ENCODE peak calls at places on chromosomes 12 and 14, in eight cellular contexts. C is GM12891, V is Panc1, T is stomach, B is breast epithelium, M is H1, N is HL-60, Q is spleen. E is an unnamed sample.

GRCh38 chr14:104473244-104473565 is 106.4 kb upstream of the C14orf180 start:
- DNase-seq in C (no peak), V (no peak), T (no peak), B (no peak), M (peak), N (no peak), Q (no peak), E (no peak)

GRCh38 chr14:67187826-67188225 is 1.4 kb upstream of the GARIN2 start:
- DNase-seq in C (no peak), V (peak), T (peak), B (no peak), M (no peak), N (no peak), Q (no peak), E (no peak)

GRCh38 chr14:51448831-51449665 is 202.7 kb upstream of the FRMD6 start:
- DNase-seq in C (no peak), V (no peak), T (no peak), B (no peak), M (no peak), N (no peak), Q (no peak), E (no peak)

GRCh38 chr14:70907172-70907995 is at the start of gene PCNX1:
- DNase-seq in C (peak), V (no peak), T (peak), B (peak), M (peak), N (peak), Q (peak), E (peak)

GRCh38 chr14:54257424-54257823 is 139.4 kb upstream of the CDKN3 start:
- DNase-seq in C (no peak), V (no peak), T (no peak), B (no peak), M (no peak), N (no peak), Q (no peak), E (no peak)

GRCh38 chr14:103074699-103075341 is 9.2 kb upstream of the LBHD2 start:
- DNase-seq in C (no peak), V (no peak), T (peak), B (no peak), M (no peak), N (no peak), Q (peak), E (no peak)

GRCh38 chr12:3139760-3140159 is 62.6 kb downstream of the TSPAN9 start:
- DNase-seq in C (no peak), V (no peak), T (no peak), B (no peak), M (no peak), N (no peak), Q (no peak), E (no peak)

GRCh38 chr12:127660961-127661360 is 606.0 kb upstream of the TMEM132C start:
- DNase-seq in C (no peak), V (no peak), T (no peak), B (no peak), M (no peak), N (no peak), Q (no peak), E (no peak)

GRCh38 chr12:106323537-106323936 is 21.0 kb downstream of the TCP11L2 start:
- DNase-seq in C (no peak), V (no peak), T (no peak), B (no peak), M (no peak), N (no peak), Q (no peak), E (no peak)
- TF ChIP-seq POLR2AphosphoS5 in C (no peak), V (no peak), T (no peak), B (no peak), M (no peak), N (no peak), Q (no peak), E (no peak)

DNA sequence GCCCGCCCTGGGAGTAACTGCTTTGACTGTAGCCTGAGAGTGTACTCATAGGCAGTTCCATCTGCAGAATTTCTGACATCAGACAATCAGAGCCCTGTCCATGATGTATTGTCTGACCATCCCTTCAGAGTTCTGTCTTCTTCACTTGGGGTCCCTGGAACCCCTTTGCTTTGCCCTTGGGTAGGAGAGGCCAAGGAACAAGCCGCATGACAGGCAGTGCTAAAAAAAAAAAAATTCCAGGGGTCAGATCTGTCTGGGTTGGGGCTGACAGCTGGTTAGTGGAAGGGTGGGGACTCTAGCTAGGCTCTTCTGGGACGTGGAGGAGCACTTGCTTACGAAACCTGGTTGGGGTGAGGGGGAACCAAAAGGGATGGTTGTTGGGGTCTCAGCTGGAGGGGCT is 131.8 kb downstream of the C12orf75 start:
- DNase-seq in C (no peak), V (no peak), T (no peak), B (no peak), M (no peak), N (no peak), Q (no peak), E (no peak)
- TF ChIP-seq POLR2AphosphoS5 in C (no peak), V (no peak), T (no peak), B (no peak), M (no peak), N (no peak), Q (no peak), E (no peak)

GRCh38 chr14:50229646-50230045 is 1.7 kb downstream of the SOS2 start:
- DNase-seq in C (no peak), V (no peak), T (no peak), B (no peak), M (no peak), N (no peak), Q (no peak), E (no peak)

GRCh38 chr14:50233335-50234250 is 2.2 kb upstream of the SOS2 start:
- DNase-seq in C (no peak), V (no peak), T (no peak), B (no peak), M (no peak), N (no peak), Q (no peak), E (no peak)

GRCh38 chr14:50230601-50231474 is 540 bp downstream of the SOS2 start:
- DNase-seq in C (peak), V (peak), T (peak), B (peak), M (no peak), N (peak), Q (peak), E (peak)

GRCh38 chr14:50232276-50232642 is 881 bp upstream of the SOS2 start:
- DNase-seq in C (no peak), V (no peak), T (no peak), B (no peak), M (no peak), N (no peak), Q (no peak), E (no peak)

DNA sequence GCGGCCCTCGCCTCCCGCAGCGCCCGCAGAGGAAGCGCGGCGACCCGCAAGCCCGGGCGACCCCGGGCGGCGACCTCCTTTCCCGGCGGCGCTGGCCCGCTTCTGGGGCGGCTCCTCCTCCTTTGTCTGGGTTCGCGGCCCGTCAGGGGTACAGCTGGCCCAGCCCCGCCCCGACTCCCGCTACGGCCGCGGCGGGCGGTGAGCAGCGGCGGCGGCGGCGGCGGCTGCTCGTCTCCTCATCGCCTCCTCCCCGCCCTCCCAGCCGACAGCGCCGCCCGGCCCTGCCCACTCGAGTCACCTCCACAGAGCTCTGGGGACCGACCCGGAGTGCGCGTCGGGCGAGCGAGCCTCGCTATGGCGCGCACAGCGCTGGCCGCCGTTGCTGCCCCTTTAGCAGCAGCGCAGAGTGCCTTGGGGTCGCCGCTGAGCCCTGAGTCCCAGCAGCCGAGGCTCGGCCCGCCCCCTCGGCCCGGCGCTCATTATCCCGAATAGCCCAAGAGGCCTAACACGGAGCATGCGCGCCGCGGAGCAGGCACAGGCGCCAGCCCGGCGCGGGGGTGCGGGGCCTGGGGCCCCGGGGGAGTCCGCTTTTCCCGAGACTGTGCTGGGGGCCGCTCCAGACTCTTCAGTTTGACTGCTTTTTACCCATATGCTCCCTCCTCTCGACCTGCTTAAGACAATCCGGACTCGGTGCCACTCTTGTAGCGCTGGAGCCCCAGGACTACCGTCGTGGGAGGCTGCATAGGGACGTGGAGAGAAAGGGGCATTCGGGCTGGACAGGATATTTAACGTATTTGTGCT is at the start of gene SOS2:
- DNase-seq in C (peak), V (peak), T (peak), B (peak), M (peak), N (peak), Q (peak), E (peak)
- TF ChIP-seq POLR2AphosphoS5 in C (peak), V (peak), T (peak), B (peak), M (peak), N (peak), Q (peak), E (peak)

GRCh38 chr14:57960946-57961792 is 95.3 kb upstream of the SLC35F4 start:
- DNase-seq in C (no peak), V (no peak), T (no peak), B (no peak), M (no peak), N (no peak), Q (no peak), E (no peak)

GRCh38 chr14:57961793-57962075 is 95.8 kb upstream of the SLC35F4 start:
- DNase-seq in C (no peak), V (no peak), T (no peak), B (no peak), M (no peak), N (no peak), Q (no peak), E (no peak)

GRCh38 chr14:57962293-57962996 is 96.6 kb upstream of the SLC35F4 start:
- DNase-seq in C (no peak), V (no peak), T (no peak), B (no peak), M (peak), N (no peak), Q (no peak), E (no peak)

GRCh38 chr14:57957441-57957840 is 91.5 kb upstream of the SLC35F4 start:
- DNase-seq in C (no peak), V (no peak), T (no peak), B (no peak), M (no peak), N (no peak), Q (no peak), E (no peak)

GRCh38 chr14:57963071-57963470 is 97.2 kb upstream of the SLC35F4 start:
- DNase-seq in C (no peak), V (no peak), T (no peak), B (no peak), M (no peak), N (no peak), Q (no peak), E (no peak)
- TF ChIP-seq POLR2AphosphoS5 in C (no peak), V (no peak), T (no peak), B (no peak), M (no peak), N (no peak), Q (no peak), E (no peak)

GRCh38 chr14:90999299-90999698 is 61.1 kb downstream of the RPS6KA5 start:
- DNase-seq in C (no peak), V (no peak), T (no peak), B (no peak), M (no peak), N (no peak), Q (no peak), E (no peak)
- TF ChIP-seq POLR2AphosphoS5 in C (no peak), V (no peak), T (no peak), B (no peak), M (no peak), N (no peak), Q (no peak), E (no peak)

DNA sequence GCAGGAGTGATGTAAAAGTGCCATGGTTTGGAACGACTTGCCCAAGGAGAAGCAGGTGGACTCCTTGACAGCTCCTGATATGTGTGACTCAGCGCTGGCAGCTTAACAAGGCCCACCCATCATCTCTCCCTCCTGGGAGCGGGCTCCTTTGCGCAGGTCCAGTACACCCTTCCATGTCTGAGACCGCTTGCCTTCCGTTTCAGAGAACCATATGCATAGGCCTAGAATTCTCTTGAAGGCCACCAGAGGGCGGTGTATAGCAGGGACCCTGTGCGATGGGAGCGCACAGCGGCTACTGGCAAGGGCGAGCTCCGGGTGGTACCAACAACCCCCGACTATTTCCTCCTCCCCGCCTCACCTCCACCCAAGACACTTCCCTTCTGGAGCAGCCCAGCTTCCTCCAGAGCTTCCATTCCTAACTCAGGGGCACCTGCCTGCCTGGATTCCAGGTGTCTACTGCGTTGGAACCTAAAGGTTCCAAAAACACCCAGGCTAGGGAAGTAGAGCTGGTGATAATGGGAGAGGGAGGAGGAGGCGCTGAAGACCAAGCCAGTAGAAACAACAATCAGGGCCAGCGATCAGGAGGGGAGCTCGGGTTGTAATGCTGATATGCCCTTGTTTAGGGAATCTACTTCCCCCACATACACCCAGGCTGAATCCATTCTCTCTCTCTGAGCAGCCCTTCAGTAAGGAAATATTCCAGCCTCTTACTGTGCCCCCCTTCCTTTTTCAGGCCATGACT is 6.2 kb downstream of the DHH start:
- DNase-seq in C (no peak), V (peak), T (peak), B (no peak), M (no peak), N (peak), Q (peak), E (peak)
- TF ChIP-seq POLR2AphosphoS5 in C (no peak), V (no peak), T (no peak), B (no peak), M (no peak), N (no peak), Q (peak), E (no peak)

DNA sequence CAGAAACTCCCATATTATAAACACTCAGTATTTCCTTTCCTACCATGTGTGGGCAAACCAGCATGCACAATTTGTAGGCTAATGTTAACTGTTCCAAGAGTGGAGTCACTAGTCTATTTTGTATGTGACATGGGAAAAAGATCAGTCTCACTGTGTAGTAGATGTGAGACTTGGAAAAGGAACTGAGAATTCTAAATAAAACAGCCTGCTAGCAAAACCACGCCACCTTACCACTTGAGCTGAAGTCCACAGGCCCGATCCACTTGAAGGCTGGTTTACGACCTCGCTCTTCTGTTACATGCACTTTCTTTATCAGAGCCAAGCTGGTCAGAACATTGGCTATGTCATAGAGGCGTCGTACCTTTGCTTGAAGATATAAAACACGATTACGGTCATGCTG is 22.5 kb downstream of the E2F7 start:
- DNase-seq in C (no peak), V (no peak), T (no peak), B (no peak), M (no peak), N (no peak), Q (no peak), E (no peak)
- TF ChIP-seq POLR2AphosphoS5 in C (no peak), V (no peak), T (no peak), B (no peak), M (no peak), N (no peak), Q (no peak), E (no peak)

DNA sequence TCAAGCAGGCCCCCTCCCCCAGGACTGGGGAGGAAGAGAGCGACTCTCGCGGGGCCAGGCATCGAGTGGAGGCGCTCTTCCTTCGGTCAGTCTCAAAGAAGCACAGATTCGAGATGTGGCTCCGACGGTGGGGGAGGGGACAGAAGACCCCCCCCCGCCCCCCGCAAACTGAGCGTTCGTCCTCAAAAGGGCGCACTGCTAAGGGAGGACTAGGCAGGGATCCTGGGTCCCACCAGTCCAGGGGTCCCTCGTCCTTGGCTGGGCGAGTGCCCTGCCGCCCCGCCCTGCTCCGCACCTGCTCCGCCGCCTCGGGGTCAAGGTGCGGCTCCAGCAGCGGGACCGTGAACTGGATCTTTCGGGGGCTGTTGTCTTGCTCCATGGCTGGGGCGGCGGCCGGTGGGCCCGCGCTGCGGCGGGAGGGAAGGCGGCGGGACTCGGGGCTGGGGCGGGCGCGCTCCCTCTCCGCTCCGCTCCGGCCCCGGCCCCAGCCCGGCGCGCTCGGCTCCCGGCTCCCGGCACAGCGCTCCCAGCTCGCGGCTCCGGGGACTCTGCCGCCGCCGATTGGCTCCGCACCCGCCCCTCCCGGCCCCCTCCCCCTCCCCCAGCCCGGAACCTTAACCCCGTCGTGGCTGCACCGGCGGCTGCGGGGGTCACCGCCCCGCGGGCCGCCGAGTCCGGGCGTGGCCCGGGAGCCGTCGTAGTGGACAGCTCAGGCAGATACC is at the start of gene PPP1R1A:
- DNase-seq in C (no peak), V (no peak), T (peak), B (no peak), M (no peak), N (no peak), Q (no peak), E (no peak)
- TF ChIP-seq POLR2AphosphoS5 in C (no peak), V (no peak), T (no peak), B (no peak), M (no peak), N (no peak), Q (no peak), E (no peak)